ENCODE peak calls at places on chromosomes 2 and 18, in seven cellular contexts. E is heart left ventricle, L is NT2/D1, G is bronchial epithelial cell, I is Caco-2, A is Peyer's patch, F is progenitor cell of endocrine pancreas. S is an unnamed sample.

GRCh38 chr18:63603772-63604171 is 16.6 kb downstream of the SERPINB13 start:
- DNase-seq in E (no peak), L (no peak), G (peak), I (no peak), A (no peak), F (no peak), S (no peak)

GRCh38 chr2:230875347-230876315 is 10.9 kb downstream of the ITM2C start:
- DNase-seq in E (no peak), L (no peak), G (no peak), I (no peak), A (peak), F (no peak), S (no peak)

GRCh38 chr2:64599469-64599868 is 54.2 kb downstream of the SERTAD2 start:
- DNase-seq in E (no peak), L (no peak), G (no peak), I (no peak), A (no peak), F (no peak), S (no peak)

GRCh38 chr2:19851116-19851515 is 50.7 kb downstream of the TTC32 start:
- DNase-seq in E (no peak), L (no peak), G (peak), I (no peak), A (no peak), F (no peak), S (no peak)

GRCh38 chr18:12313530-12314245 is 5.6 kb downstream of the TUBB6 start:
- DNase-seq in E (no peak), L (no peak), G (no peak), I (no peak), A (no peak), F (no peak), S (no peak)

GRCh38 chr18:61001138-61001537 is 332.1 kb upstream of the CDH20 start:
- DNase-seq in E (no peak), L (no peak), G (peak), I (no peak), A (no peak), F (no peak), S (no peak)

GRCh38 chr2:121860033-121860810 is 104.8 kb downstream of the TSN start:
- DNase-seq in E (no peak), L (no peak), G (peak), I (no peak), A (no peak), F (no peak), S (no peak)

GRCh38 chr2:23649285-23649684 is 264.3 kb downstream of the KLHL29 start:
- DNase-seq in E (no peak), L (no peak), G (no peak), I (no peak), A (no peak), F (no peak), S (no peak)

GRCh38 chr2:84971799-84972790 is 1.1 kb downstream of the KCMF1 start:
- DNase-seq in E (peak), L (no peak), G (peak), I (peak), A (peak), F (peak), S (peak)

GRCh38 chr2:46200100-46200690 is 97.0 kb upstream of the EPAS1 start:
- DNase-seq in E (no peak), L (no peak), G (no peak), I (no peak), A (no peak), F (no peak), S (no peak)

GRCh38 chr2:101307503-101307902 is 998 bp downstream of the RNF149 start:
- DNase-seq in E (no peak), L (no peak), G (peak), I (no peak), A (no peak), F (no peak), S (no peak)

GRCh38 chr2:208254118-208254870 is 577 bp downstream of the IDH1 start:
- DNase-seq in E (peak), L (peak), G (peak), I (peak), A (peak), F (peak), S (peak)

S was measured in NCI-H2227 treated with DMSO at 0.1 percent for 48 hours.